ENCODE peak calls at places on chromosomes 7 and 10, in five cellular contexts. One of them, this sample, is unnamed. For H3K9me3, the result is how much of the 10 kb centered on the place peaks cover.

GRCh38 chr7:137755438-137755837 is 91.3 kb downstream of the DGKI start:
- DNase-seq in gastrocnemius medialis: no peak
- DNase-seq in HCT116: no peak
- DNase-seq in colonic mucosa: no peak
- DNase-seq in adrenal gland: no peak
- DNase-seq in this sample: no peak

GRCh38 chr10:50625663-50626062 is 1.9 kb upstream of the SGMS1 start:
- DNase-seq in gastrocnemius medialis: no peak
- DNase-seq in HCT116: no peak
- DNase-seq in colonic mucosa: peak
- DNase-seq in adrenal gland: no peak
- DNase-seq in this sample: no peak

GRCh38 chr7:73839743-73840714 is 2.3 kb downstream of the METTL27 start:
- DNase-seq in gastrocnemius medialis: no peak
- DNase-seq in HCT116: no peak
- DNase-seq in colonic mucosa: no peak
- DNase-seq in adrenal gland: no peak
- DNase-seq in this sample: no peak

GRCh38 chr10:124090630-124091209 is 2.7 kb downstream of the CHST15 start:
- DNase-seq in gastrocnemius medialis: no peak
- DNase-seq in HCT116: no peak
- DNase-seq in colonic mucosa: no peak
- DNase-seq in adrenal gland: no peak
- DNase-seq in this sample: no peak

GRCh38 chr10:58531084-58531695 is 18.5 kb downstream of the BICC1 start:
- DNase-seq in gastrocnemius medialis: peak
- DNase-seq in HCT116: peak
- DNase-seq in colonic mucosa: peak
- DNase-seq in adrenal gland: peak
- DNase-seq in this sample: peak

GRCh38 chr10:2119316-2119715 is 382.0 kb upstream of the ADARB2 start:
- DNase-seq in gastrocnemius medialis: no peak
- DNase-seq in HCT116: no peak
- DNase-seq in colonic mucosa: no peak
- DNase-seq in adrenal gland: no peak
- DNase-seq in this sample: no peak

GRCh38 chr7:134462337-134462925 is 3.5 kb upstream of the AKR1B1 start:
- DNase-seq in gastrocnemius medialis: no peak
- DNase-seq in HCT116: no peak
- DNase-seq in colonic mucosa: no peak
- DNase-seq in adrenal gland: no peak
- DNase-seq in this sample: no peak

GRCh38 chr10:3406556-3406955 is 234.0 kb upstream of the PITRM1 start:
- DNase-seq in gastrocnemius medialis: no peak
- DNase-seq in HCT116: no peak
- DNase-seq in colonic mucosa: no peak
- DNase-seq in adrenal gland: no peak
- DNase-seq in this sample: no peak

GRCh38 chr7:711093-711966 is 15.2 kb upstream of the DNAAF5 start:
- DNase-seq in gastrocnemius medialis: no peak
- DNase-seq in HCT116: no peak
- DNase-seq in colonic mucosa: no peak
- DNase-seq in adrenal gland: peak
- DNase-seq in this sample: no peak

GRCh38 chr10:70268376-70268775 is 15.4 kb downstream of the NPFFR1 start:
- DNase-seq in gastrocnemius medialis: no peak
- DNase-seq in HCT116: no peak
- DNase-seq in colonic mucosa: no peak
- DNase-seq in adrenal gland: no peak
- DNase-seq in this sample: no peak

GRCh38 chr7:69517985-69518731 is 80.1 kb upstream of the AUTS2 start:
- DNase-seq in gastrocnemius medialis: peak
- DNase-seq in HCT116: no peak
- DNase-seq in colonic mucosa: no peak
- DNase-seq in adrenal gland: no peak
- DNase-seq in this sample: no peak

GRCh38 chr10:46540412-46541016 is 15.9 kb downstream of the GPRIN2 start:
- DNase-seq in gastrocnemius medialis: peak
- DNase-seq in HCT116: no peak
- DNase-seq in colonic mucosa: no peak
- DNase-seq in adrenal gland: peak
- DNase-seq in this sample: no peak

GRCh38 chr7:7210475-7211237 is 28.3 kb downstream of the C1GALT1 start:
- DNase-seq in gastrocnemius medialis: no peak
- DNase-seq in HCT116: no peak
- DNase-seq in colonic mucosa: no peak
- DNase-seq in adrenal gland: no peak
- DNase-seq in this sample: no peak

GRCh38 chr7:101998904-101999236 is 181.4 kb downstream of the CUX1 start:
- DNase-seq in gastrocnemius medialis: no peak
- DNase-seq in HCT116: no peak
- DNase-seq in colonic mucosa: no peak
- DNase-seq in adrenal gland: no peak
- DNase-seq in this sample: no peak

GRCh38 chr7:137878333-137878961 is 31.7 kb upstream of the DGKI start:
- DNase-seq in gastrocnemius medialis: peak
- DNase-seq in HCT116: no peak
- DNase-seq in colonic mucosa: peak
- DNase-seq in adrenal gland: peak
- DNase-seq in this sample: peak

GRCh38 chr10:43068136-43068395 is 8.8 kb upstream of the RET start:
- DNase-seq in gastrocnemius medialis: no peak
- DNase-seq in HCT116: no peak
- DNase-seq in colonic mucosa: no peak
- DNase-seq in adrenal gland: no peak
- DNase-seq in this sample: no peak

GRCh38 chr10:63553031-63553430 is 31.8 kb downstream of the REEP3 start:
- DNase-seq in gastrocnemius medialis: no peak
- DNase-seq in HCT116: peak
- DNase-seq in colonic mucosa: no peak
- DNase-seq in adrenal gland: no peak
- DNase-seq in this sample: no peak

GRCh38 chr7:79216236-79216635 is 237.2 kb downstream of the MAGI2 start:
- DNase-seq in gastrocnemius medialis: no peak
- DNase-seq in HCT116: no peak
- DNase-seq in colonic mucosa: no peak
- DNase-seq in adrenal gland: no peak
- DNase-seq in this sample: no peak

GRCh38 chr7:97421307-97421905 is 303.9 kb downstream of the SDHAF3 start:
- DNase-seq in gastrocnemius medialis: no peak
- DNase-seq in HCT116: no peak
- DNase-seq in colonic mucosa: no peak
- DNase-seq in adrenal gland: no peak
- DNase-seq in this sample: no peak

GRCh38 chr7:125491137-125491536 is 561.5 kb upstream of the POT1 start:
- DNase-seq in gastrocnemius medialis: no peak
- DNase-seq in HCT116: no peak
- DNase-seq in colonic mucosa: no peak
- DNase-seq in adrenal gland: no peak
- DNase-seq in this sample: no peak

GRCh38 chr10:6229290-6229689 is 26.6 kb downstream of the PFKFB3 start:
- DNase-seq in gastrocnemius medialis: no peak
- DNase-seq in HCT116: no peak
- DNase-seq in colonic mucosa: no peak
- DNase-seq in adrenal gland: no peak
- DNase-seq in this sample: no peak

GRCh38 chr10:58107506-58107905 is 160.2 kb downstream of the IPMK start:
- DNase-seq in gastrocnemius medialis: no peak
- DNase-seq in HCT116: no peak
- DNase-seq in colonic mucosa: no peak
- DNase-seq in adrenal gland: no peak
- DNase-seq in this sample: no peak

GRCh38 chr7:139718859-139719258 is 58.9 kb downstream of the HIPK2 start:
- DNase-seq in gastrocnemius medialis: no peak
- DNase-seq in HCT116: no peak
- DNase-seq in colonic mucosa: no peak
- DNase-seq in adrenal gland: no peak
- DNase-seq in this sample: no peak

GRCh38 chr7:70670288-70670687 is 461.7 kb upstream of the GALNT17 start:
- DNase-seq in gastrocnemius medialis: no peak
- DNase-seq in HCT116: no peak
- DNase-seq in colonic mucosa: no peak
- DNase-seq in adrenal gland: no peak
- DNase-seq in this sample: no peak

GRCh38 chr7:114901771-114902170 is 20.1 kb upstream of the MDFIC start:
- DNase-seq in gastrocnemius medialis: no peak
- DNase-seq in HCT116: peak
- DNase-seq in colonic mucosa: no peak
- DNase-seq in adrenal gland: no peak
- DNase-seq in this sample: no peak

GRCh38 chr7:10802526-10802925 is 171.1 kb upstream of the PHF14 start:
- DNase-seq in gastrocnemius medialis: no peak
- DNase-seq in HCT116: no peak
- DNase-seq in colonic mucosa: no peak
- DNase-seq in adrenal gland: no peak
- DNase-seq in this sample: no peak

DNA sequence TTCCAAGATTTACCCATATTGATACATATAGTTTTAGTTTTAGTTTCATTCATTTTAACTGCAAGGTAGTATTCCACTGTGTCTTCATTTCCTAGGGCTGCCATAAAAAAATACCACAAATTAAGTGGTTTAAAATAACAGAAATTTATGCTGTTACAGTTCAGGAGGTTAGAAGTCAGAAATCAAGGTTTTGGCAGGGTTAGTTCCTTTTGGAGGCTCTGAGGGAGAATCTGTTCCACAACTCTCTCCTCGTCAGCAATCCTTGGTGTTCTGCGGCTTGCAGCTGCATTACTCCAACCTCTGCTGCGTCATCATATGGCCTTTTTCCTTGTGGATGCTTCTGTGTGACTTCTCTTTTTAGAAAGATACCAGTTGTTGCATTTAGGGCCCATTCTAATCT is 176.2 kb downstream of the DNAJC1 start:
- DNase-seq in gastrocnemius medialis: no peak
- DNase-seq in HCT116: no peak
- DNase-seq in colonic mucosa: no peak
- DNase-seq in adrenal gland: no peak
- DNase-seq in this sample: no peak
- H3K4me3 ChIP-seq in gastrocnemius medialis: no peak
- H3K4me3 ChIP-seq in HCT116: no peak
- H3K4me3 ChIP-seq in colonic mucosa: no peak
- H3K4me3 ChIP-seq in adrenal gland: no peak
- H3K4me3 ChIP-seq in this sample: no peak

GRCh38 chr7:51613911-51614344 is 297.3 kb upstream of the COBL start:
- DNase-seq in gastrocnemius medialis: no peak
- DNase-seq in HCT116: no peak
- DNase-seq in colonic mucosa: no peak
- DNase-seq in adrenal gland: no peak
- DNase-seq in this sample: no peak
- TF ChIP-seq CTCF in gastrocnemius medialis: no peak
- TF ChIP-seq CTCF in HCT116: no peak
- TF ChIP-seq CTCF in colonic mucosa: no peak
- TF ChIP-seq CTCF in adrenal gland: no peak
- TF ChIP-seq CTCF in this sample: no peak

DNA sequence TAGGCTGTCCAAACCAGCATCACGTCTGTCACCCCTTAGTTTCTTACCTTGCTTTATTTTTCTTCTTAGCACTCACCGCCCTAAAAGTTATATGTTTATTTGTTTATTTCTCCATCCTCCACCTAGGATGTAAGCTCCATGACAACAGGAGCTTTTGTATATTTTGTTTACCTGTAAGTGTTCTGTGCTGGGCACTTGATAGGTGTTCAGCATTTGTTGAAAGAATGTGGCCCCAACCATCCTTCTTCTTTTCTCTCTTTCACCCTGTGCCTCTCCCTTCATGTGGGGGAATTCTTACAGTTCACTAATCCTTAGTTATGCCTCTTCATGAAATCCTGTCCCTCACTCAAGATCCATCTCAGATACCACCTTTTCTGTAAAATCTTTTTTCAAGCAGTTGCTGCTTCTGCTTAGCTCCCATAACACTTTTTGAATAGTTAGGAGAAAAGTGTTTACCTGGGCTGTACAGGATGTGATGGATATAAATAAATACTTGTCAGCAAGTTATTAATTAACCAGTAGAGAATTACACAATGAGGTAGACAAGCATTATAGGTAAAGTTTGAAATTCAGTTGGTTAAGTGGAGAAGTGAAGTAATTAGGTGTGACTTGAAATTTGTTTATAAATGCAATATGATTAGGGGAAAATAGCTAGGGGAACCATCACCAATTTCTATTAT is 9.7 kb downstream of the AHR start:
- DNase-seq in gastrocnemius medialis: no peak
- DNase-seq in HCT116: no peak
- DNase-seq in colonic mucosa: no peak
- DNase-seq in adrenal gland: no peak
- DNase-seq in this sample: no peak
- H3K9me3 ChIP-seq in gastrocnemius medialis: under half
- H3K9me3 ChIP-seq in HCT116: under half
- H3K9me3 ChIP-seq in colonic mucosa: under half
- H3K9me3 ChIP-seq in adrenal gland: under half
- H3K9me3 ChIP-seq in this sample: under half

GRCh38 chr10:102247724-102248123 is 2.4 kb downstream of the GBF1 start:
- DNase-seq in gastrocnemius medialis: no peak
- DNase-seq in HCT116: no peak
- DNase-seq in colonic mucosa: no peak
- DNase-seq in adrenal gland: no peak
- DNase-seq in this sample: no peak
- H3K4me3 ChIP-seq in gastrocnemius medialis: no peak
- H3K4me3 ChIP-seq in HCT116: no peak
- H3K4me3 ChIP-seq in colonic mucosa: no peak
- H3K4me3 ChIP-seq in adrenal gland: no peak
- H3K4me3 ChIP-seq in this sample: no peak

DNA sequence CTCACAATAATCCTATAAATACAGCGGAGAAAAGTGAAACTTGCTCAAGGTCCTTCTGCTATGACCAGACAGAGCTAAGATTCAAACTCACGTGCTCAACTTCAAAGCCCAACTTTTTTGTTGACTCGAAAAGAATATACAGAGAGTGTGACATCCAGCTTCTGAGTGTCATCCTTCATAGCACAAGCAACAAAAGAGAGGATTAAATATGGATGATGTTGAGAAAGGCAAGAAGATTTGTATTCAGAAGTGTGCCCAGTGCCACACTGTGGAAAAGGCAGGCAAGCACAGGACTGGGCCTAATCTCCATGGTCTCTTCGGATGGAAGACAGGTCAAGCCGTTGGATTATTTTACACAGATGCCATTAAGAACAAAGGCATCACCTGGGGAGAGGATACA is 2.1 kb upstream of the FAM3C start:
- DNase-seq in gastrocnemius medialis: no peak
- DNase-seq in HCT116: peak
- DNase-seq in colonic mucosa: no peak
- DNase-seq in adrenal gland: peak
- DNase-seq in this sample: peak
- TF ChIP-seq CTCF in gastrocnemius medialis: no peak
- TF ChIP-seq CTCF in HCT116: peak
- TF ChIP-seq CTCF in colonic mucosa: no peak
- TF ChIP-seq CTCF in adrenal gland: peak
- TF ChIP-seq CTCF in this sample: peak

This sample was measured in WERI-Rb-1.